ENCODE peak calls at places on chromosomes 5 and 9, in four cellular contexts. N is pancreas, F is DND-41, G is PC-3. C is an unnamed sample.

GRCh38 chr5:74309050-74309449 is 331.5 kb downstream of the ENC1 start:
- DNase-seq in N (no peak), G (no peak), F (no peak), C (no peak)

GRCh38 chr9:116355153-116355827 is 201.7 kb downstream of the PAPPA start:
- DNase-seq in F (no peak), N (no peak), G (peak), C (no peak)

GRCh38 chr9:4425358-4426045 is 64.8 kb upstream of the SLC1A1 start:
- DNase-seq in F (no peak), G (no peak), N (no peak), C (no peak)

GRCh38 chr9:114754574-114754973 is 51.3 kb downstream of the TNFSF15 start:
- DNase-seq in F (no peak), N (no peak), G (no peak), C (peak)

GRCh38 chr9:12231832-12232231 is 461.4 kb upstream of the TYRP1 start:
- DNase-seq in G (no peak), N (no peak), F (no peak), C (no peak)

GRCh38 chr9:1429328-1429727 is 379.2 kb downstream of the DMRT2 start:
- DNase-seq in N (no peak), G (peak), F (no peak), C (peak)

GRCh38 chr5:35183243-35183955 is 46.9 kb downstream of the PRLR start:
- DNase-seq in N (no peak), F (peak), G (peak), C (peak)

GRCh38 chr5:109324941-109325340 is 84.8 kb downstream of the PJA2 start:
- DNase-seq in N (no peak), F (no peak), G (no peak), C (no peak)

GRCh38 chr5:138789771-138790242 is 36.6 kb downstream of the CTNNA1 start:
- DNase-seq in N (no peak), G (no peak), F (peak), C (peak)

GRCh38 chr5:138790684-138791083 is 37.5 kb downstream of the CTNNA1 start:
- DNase-seq in F (no peak), N (no peak), G (no peak), C (no peak)

GRCh38 chr5:138793481-138794010 is 40.3 kb downstream of the CTNNA1 start:
- DNase-seq in G (no peak), F (no peak), N (no peak), C (no peak)

DNA sequence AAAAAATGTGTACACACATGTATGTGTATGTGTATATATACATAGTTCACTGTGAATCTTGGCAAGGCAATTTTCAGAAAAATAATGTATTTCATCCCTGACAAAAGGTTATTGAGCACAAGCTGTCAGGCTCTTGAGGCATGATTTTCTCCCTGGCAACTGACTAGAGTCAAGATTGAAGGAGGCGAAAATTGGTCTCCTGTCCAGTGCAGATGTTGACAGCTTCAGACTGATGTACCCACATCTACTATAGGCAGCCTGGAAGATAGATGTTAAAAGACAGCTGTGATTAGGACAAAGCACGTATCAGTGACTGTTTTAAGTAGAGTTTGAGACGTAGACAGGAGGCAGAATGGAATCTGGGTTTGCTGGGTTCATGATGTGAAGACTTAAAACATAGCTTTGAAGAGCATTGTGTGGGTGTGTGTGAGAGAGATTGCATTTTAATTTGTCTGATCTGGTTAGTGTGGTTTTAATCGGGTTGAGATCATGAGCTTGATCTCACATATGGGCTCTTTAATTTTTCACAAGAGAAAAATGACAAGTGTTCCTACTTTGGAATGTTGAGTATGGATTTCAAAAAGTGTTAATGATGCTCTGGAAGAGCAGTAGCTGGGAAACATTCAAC is 39.1 kb downstream of the CTNNA1 start:
- DNase-seq in G (no peak), N (no peak), F (no peak), C (no peak)
- H3K27ac ChIP-seq in G (no peak), N (no peak), F (no peak), C (no peak)

GRCh38 chr9:112367465-112367864 is 12.4 kb upstream of the HSDL2 start:
- DNase-seq in F (no peak), G (no peak), N (no peak), C (no peak)

GRCh38 chr9:112375361-112375760 is 4.5 kb upstream of the HSDL2 start:
- DNase-seq in G (no peak), F (no peak), N (no peak), C (no peak)

GRCh38 chr9:112371060-112371459 is 8.8 kb upstream of the HSDL2 start:
- DNase-seq in N (no peak), G (peak), F (no peak), C (no peak)

GRCh38 chr9:112366591-112366990 is 13.3 kb upstream of the HSDL2 start:
- DNase-seq in F (peak), N (no peak), G (no peak), C (peak)

DNA sequence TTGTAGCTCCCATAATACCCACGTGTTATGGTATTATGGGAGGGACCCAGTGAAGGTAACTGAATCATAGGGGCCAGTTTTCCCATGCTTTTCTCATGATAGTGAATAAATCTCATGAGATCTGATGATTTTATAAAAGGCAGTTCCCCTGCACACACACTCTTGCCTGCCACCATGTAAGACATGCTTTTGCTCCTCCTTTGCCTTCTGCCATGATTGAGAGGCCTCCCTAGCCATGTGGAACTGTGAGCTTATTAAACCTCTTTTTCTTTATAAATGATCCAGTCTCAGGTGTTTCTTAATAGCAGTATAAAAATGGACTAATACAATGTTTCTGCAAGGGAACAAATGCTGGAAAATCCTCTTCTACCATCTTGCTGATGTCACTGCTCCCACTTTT is 10.1 kb upstream of the HSDL2 start:
- DNase-seq in N (no peak), F (no peak), G (no peak), C (no peak)
- H3K27ac ChIP-seq in N (no peak), F (no peak), G (no peak), C (no peak)

GRCh38 chr9:123486431-123486830 is 130.4 kb downstream of the CRB2 start:
- DNase-seq in N (no peak), G (no peak), F (no peak), C (no peak)

GRCh38 chr9:123487944-123488343 is 131.9 kb downstream of the CRB2 start:
- DNase-seq in N (no peak), F (no peak), G (no peak), C (no peak)

GRCh38 chr9:123493627-123494026 is 137.6 kb downstream of the CRB2 start:
- DNase-seq in F (no peak), G (no peak), N (no peak), C (no peak)

GRCh38 chr9:123484130-123484529 is 128.1 kb downstream of the CRB2 start:
- DNase-seq in G (no peak), F (no peak), N (no peak), C (no peak)

GRCh38 chr9:123488683-123489321 is 132.8 kb downstream of the CRB2 start:
- DNase-seq in F (peak), G (no peak), N (no peak), C (no peak)
- H3K27ac ChIP-seq in F (no peak), G (no peak), N (no peak), C (no peak)

DNA sequence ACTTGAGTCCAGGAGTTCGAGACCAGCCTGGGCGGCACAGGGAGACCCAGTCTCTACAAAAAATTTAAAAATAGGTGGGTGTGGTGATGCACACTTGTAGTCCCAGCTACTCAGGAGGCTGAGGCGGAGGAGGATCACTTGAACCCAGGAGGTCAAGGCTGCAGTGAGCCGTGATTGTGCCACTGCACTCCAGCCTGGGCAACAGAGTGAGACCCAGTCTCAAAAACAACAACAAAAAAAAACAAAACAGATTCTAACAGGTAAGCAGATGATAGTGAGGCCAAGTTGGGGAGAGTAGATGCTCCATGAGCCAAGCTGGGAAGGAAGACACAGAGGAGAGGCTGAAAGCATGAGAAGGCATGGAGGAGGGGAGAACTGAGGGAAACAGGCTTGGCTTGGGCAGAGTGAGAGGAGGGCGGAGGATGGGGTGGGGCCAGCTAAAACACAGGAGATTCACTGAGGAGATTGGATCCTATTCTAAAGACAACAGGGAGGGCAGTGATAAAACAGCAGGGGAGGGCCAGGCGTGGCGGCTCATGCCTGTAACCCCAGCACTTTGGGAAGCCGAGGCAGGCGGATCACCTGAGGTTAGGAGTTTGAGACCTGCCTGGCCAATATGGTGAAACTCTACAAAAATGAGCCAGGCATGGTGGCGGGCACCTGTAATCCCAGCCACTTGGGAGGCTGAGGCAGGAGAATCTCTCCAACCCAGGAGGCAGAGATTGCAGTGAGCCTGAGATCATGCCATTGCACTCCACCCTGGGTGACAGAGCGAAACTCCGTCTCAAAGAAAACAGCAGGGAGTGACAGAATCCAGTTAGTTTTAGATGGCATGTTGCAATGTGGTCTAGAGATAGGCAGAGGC is 8.4 kb downstream of the RPS14 start:
- DNase-seq in F (no peak), N (no peak), G (no peak), C (no peak)
- H3K27ac ChIP-seq in F (no peak), N (no peak), G (no peak), C (no peak)

DNA sequence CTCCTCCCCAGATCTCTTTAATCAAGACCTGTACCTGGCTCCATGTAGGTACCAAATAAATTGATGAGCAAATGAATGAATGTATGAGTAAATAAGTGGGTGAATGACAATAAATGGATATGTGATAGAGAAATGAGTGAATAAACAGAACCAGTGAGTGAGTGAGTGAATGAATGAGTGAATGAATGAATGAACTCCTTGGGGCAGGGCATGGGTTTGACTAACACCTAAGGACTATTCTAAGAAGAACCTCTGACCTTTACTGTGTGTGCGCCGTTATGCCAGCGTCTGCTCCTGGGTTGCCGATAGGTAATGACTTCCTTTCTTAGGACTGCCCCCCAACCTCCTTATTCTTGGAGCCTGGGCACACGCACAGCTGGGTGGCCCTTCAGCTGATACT is 1.8 kb upstream of the RPL26L1 start:
- DNase-seq in N (no peak), G (no peak), F (no peak), C (no peak)
- H3K27ac ChIP-seq in N (no peak), G (no peak), F (no peak), C (no peak)

DNA sequence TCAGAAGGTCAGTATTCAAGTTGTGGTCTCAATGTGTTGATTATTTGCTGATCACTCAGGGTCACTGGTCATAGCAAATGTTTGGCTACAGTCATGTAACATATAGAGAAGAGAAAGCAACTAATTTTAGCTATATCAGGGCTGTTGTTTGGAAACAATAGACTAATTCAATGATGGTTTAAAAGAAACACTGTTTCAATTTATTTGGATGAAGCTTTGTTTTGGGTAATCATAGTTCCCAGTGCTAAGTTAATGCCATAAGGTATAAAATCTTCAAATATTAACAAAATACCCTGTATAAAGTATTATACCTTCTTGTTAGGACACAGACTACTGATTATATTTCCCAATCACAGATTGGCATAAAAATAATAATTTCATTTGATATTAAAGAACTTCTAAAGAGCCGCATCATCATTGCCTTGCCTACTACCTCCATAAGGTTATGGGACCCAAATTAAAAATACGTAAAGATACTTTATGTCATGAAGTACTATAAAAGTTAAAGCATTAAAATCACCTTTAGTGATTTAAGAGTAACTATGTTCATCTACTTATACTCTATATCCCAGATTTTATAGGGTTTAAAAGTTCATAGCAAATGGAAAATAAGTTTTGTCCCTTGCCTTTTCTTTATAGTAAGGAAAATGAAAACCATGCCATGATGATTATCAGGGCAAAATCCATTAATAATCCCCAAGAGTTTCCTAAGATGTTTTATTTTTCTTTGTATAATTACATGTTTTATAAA is 6.0 kb downstream of the NR3C1 start:
- DNase-seq in G (no peak), F (no peak), N (no peak), C (peak)
- H3K27ac ChIP-seq in G (no peak), F (peak), N (no peak), C (peak)

C was measured in Karpas-422.